ENCODE peak calls at places on chromosomes 2 and 18, in five cellular contexts. One of them, this sample, is unnamed. For H3K36me3, the result is how much of the 10 kb centered on the place peaks cover.

GRCh38 chr2:120344214-120344990 is 1.5 kb upstream of the INHBB start:
- DNase-seq in GM23248: peak
- DNase-seq in stomach: no peak
- DNase-seq in thoracic aorta: no peak
- DNase-seq in hepatocyte: peak
- DNase-seq in this sample: peak

GRCh38 chr2:151947524-151948165 is 119.4 kb upstream of the ARL5A start:
- DNase-seq in GM23248: peak
- DNase-seq in stomach: peak
- DNase-seq in thoracic aorta: peak
- DNase-seq in hepatocyte: no peak
- DNase-seq in this sample: no peak

GRCh38 chr2:61135510-61135909 is 26.5 kb upstream of the C2orf74 start:
- DNase-seq in GM23248: peak
- DNase-seq in stomach: no peak
- DNase-seq in thoracic aorta: no peak
- DNase-seq in hepatocyte: peak
- DNase-seq in this sample: no peak

GRCh38 chr18:62999921-63000320 is 284.6 kb downstream of the PHLPP1 start:
- DNase-seq in GM23248: peak
- DNase-seq in stomach: no peak
- DNase-seq in thoracic aorta: no peak
- DNase-seq in hepatocyte: no peak
- DNase-seq in this sample: no peak

GRCh38 chr2:32061973-32062861 is 1.1 kb upstream of the SPAST start:
- DNase-seq in GM23248: peak
- DNase-seq in stomach: peak
- DNase-seq in thoracic aorta: no peak
- DNase-seq in hepatocyte: peak
- DNase-seq in this sample: no peak

GRCh38 chr2:197207106-197207505 is 103.5 kb downstream of the ANKRD44 start:
- DNase-seq in GM23248: peak
- DNase-seq in stomach: no peak
- DNase-seq in thoracic aorta: no peak
- DNase-seq in hepatocyte: no peak
- DNase-seq in this sample: no peak

GRCh38 chr2:179796213-179797007 is 65.0 kb downstream of the ZNF385B start:
- DNase-seq in GM23248: no peak
- DNase-seq in stomach: no peak
- DNase-seq in thoracic aorta: no peak
- DNase-seq in hepatocyte: no peak
- DNase-seq in this sample: no peak

GRCh38 chr2:195017890-195018289 is 639.1 kb upstream of the SLC39A10 start:
- DNase-seq in GM23248: no peak
- DNase-seq in stomach: no peak
- DNase-seq in thoracic aorta: no peak
- DNase-seq in hepatocyte: no peak
- DNase-seq in this sample: no peak

GRCh38 chr18:40738321-40738880 is 1216.6 kb upstream of the PIK3C3 start:
- DNase-seq in GM23248: no peak
- DNase-seq in stomach: no peak
- DNase-seq in thoracic aorta: no peak
- DNase-seq in hepatocyte: no peak
- DNase-seq in this sample: no peak

GRCh38 chr2:238322001-238322411 is 1.7 kb downstream of the TRAF3IP1 start:
- DNase-seq in GM23248: no peak
- DNase-seq in stomach: peak
- DNase-seq in thoracic aorta: no peak
- DNase-seq in hepatocyte: no peak
- DNase-seq in this sample: no peak

GRCh38 chr18:4510709-4511108 is 55.6 kb upstream of the DLGAP1 start:
- DNase-seq in GM23248: no peak
- DNase-seq in stomach: no peak
- DNase-seq in thoracic aorta: no peak
- DNase-seq in hepatocyte: peak
- DNase-seq in this sample: no peak

GRCh38 chr2:238690673-238690965 is 157.3 kb upstream of the TWIST2 start:
- DNase-seq in GM23248: no peak
- DNase-seq in stomach: no peak
- DNase-seq in thoracic aorta: no peak
- DNase-seq in hepatocyte: no peak
- DNase-seq in this sample: no peak

GRCh38 chr18:78900938-78901909 is 78.4 kb upstream of the SALL3 start:
- DNase-seq in GM23248: no peak
- DNase-seq in stomach: no peak
- DNase-seq in thoracic aorta: no peak
- DNase-seq in hepatocyte: no peak
- DNase-seq in this sample: no peak

GRCh38 chr2:168700615-168701245 is 101.7 kb upstream of the NOSTRIN start:
- DNase-seq in GM23248: peak
- DNase-seq in stomach: no peak
- DNase-seq in thoracic aorta: no peak
- DNase-seq in hepatocyte: no peak
- DNase-seq in this sample: no peak

DNA sequence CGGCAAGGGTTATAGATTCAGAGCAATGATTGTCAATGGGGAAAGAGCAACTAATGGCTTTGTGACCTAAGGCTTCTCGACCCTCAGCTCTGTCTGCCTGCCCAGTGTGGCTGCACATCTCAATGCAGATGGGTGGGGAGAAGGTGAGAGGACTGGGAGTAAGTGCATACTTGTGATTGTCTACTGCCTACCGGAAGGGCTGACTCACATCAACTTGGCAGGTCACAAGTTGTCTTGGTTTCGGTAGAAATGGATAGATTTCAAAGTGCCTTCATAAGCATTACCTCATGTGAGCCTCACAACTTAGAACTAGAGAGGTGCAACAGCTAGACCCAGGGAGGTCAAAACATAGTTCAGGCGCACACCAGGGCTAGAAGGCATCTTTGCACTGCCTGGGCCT is 29.4 kb downstream of the STAT1 start:
- DNase-seq in GM23248: peak
- DNase-seq in stomach: no peak
- DNase-seq in thoracic aorta: no peak
- DNase-seq in hepatocyte: no peak
- DNase-seq in this sample: no peak
- H3K36me3 ChIP-seq in GM23248: half or more
- H3K36me3 ChIP-seq in stomach: half or more
- H3K36me3 ChIP-seq in thoracic aorta: half or more
- H3K36me3 ChIP-seq in hepatocyte: under half
- H3K36me3 ChIP-seq in this sample: under half

GRCh38 chr18:32773187-32773712 is 427 bp upstream of the KLHL14 start:
- DNase-seq in GM23248: no peak
- DNase-seq in stomach: no peak
- DNase-seq in thoracic aorta: no peak
- DNase-seq in hepatocyte: no peak
- DNase-seq in this sample: no peak

GRCh38 chr18:32772580-32773186 is at the start of gene KLHL14:
- DNase-seq in GM23248: no peak
- DNase-seq in stomach: no peak
- DNase-seq in thoracic aorta: no peak
- DNase-seq in hepatocyte: no peak
- DNase-seq in this sample: no peak

GRCh38 chr18:32770651-32771168 is 2.1 kb downstream of the KLHL14 start:
- DNase-seq in GM23248: no peak
- DNase-seq in stomach: no peak
- DNase-seq in thoracic aorta: no peak
- DNase-seq in hepatocyte: peak
- DNase-seq in this sample: no peak

GRCh38 chr18:32771169-32771751 is 1.6 kb downstream of the KLHL14 start:
- DNase-seq in GM23248: no peak
- DNase-seq in stomach: no peak
- DNase-seq in thoracic aorta: no peak
- DNase-seq in hepatocyte: peak
- DNase-seq in this sample: no peak

DNA sequence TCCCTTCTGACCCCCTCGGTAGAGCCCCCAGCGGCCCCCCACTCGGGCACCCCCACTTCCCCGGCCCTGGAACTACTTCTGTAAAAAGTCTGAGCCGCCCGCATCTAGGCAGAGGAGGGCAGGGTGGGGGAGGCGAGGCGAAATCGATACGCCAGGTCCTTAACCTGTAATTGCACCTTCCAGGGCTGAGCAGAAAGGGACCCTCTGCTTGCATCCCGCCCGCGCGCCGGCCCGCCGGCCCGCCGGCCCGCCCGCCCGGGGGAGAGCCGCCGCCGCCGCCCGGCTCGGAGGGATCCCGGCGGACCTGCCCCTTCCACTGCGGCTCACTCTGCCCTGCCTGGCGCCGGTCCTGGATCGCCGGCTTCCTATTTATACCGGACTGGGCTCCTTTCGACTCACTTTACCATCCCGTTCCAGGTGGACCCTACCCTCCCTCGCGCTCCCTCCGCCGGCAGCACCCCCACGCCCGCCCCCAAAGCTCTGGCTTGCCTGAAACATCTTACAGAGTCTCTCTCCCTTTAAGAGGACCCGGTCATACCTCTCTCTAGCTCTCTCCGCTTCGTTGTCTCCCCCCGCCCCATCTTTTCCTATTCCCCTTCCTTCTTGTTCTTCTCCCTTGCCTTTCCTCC is 838 bp downstream of the KLHL14 start:
- DNase-seq in GM23248: peak
- DNase-seq in stomach: no peak
- DNase-seq in thoracic aorta: no peak
- DNase-seq in hepatocyte: peak
- DNase-seq in this sample: no peak
- H3K27ac ChIP-seq in GM23248: no peak
- H3K27ac ChIP-seq in stomach: no peak
- H3K27ac ChIP-seq in thoracic aorta: no peak
- H3K27ac ChIP-seq in hepatocyte: no peak
- H3K27ac ChIP-seq in this sample: no peak

GRCh38 chr2:248724-249123 is 15.1 kb downstream of the SH3YL1 start:
- DNase-seq in GM23248: no peak
- DNase-seq in stomach: no peak
- DNase-seq in thoracic aorta: no peak
- DNase-seq in hepatocyte: no peak
- DNase-seq in this sample: no peak

GRCh38 chr2:246489-247145 is 17.2 kb downstream of the SH3YL1 start:
- DNase-seq in GM23248: peak
- DNase-seq in stomach: no peak
- DNase-seq in thoracic aorta: no peak
- DNase-seq in hepatocyte: peak
- DNase-seq in this sample: no peak

GRCh38 chr2:238471-239268 is 25.2 kb downstream of the SH3YL1 start:
- DNase-seq in GM23248: no peak
- DNase-seq in stomach: no peak
- DNase-seq in thoracic aorta: no peak
- DNase-seq in hepatocyte: no peak
- DNase-seq in this sample: no peak

GRCh38 chr2:249538-250042 is 14.2 kb downstream of the SH3YL1 start:
- DNase-seq in GM23248: no peak
- DNase-seq in stomach: no peak
- DNase-seq in thoracic aorta: no peak
- DNase-seq in hepatocyte: no peak
- DNase-seq in this sample: no peak

GRCh38 chr2:244547-244946 is 19.3 kb downstream of the SH3YL1 start:
- DNase-seq in GM23248: no peak
- DNase-seq in stomach: no peak
- DNase-seq in thoracic aorta: no peak
- DNase-seq in hepatocyte: no peak
- DNase-seq in this sample: no peak
- H3K36me3 ChIP-seq in GM23248: under half
- H3K36me3 ChIP-seq in stomach: half or more
- H3K36me3 ChIP-seq in thoracic aorta: under half
- H3K36me3 ChIP-seq in hepatocyte: under half
- H3K36me3 ChIP-seq in this sample: under half

DNA sequence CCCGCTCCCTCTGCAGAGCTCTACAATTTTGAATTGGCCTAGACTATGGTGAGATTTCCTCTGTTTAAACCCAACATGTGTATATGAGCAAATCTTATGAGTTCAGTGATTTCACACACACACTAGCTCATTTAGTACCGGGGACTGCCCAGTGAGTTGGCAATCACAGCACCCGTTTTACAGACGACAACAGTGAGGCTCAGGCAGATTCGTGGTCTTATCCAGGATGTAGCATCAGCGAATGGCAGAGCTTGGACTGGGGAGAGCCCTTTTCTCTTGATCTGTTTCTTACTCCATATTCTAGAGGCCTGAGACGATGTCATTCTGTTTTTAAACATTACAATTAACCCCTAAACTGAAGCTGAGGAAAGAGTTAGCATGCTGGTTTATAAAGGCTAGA is 419.9 kb downstream of the NBAS start:
- DNase-seq in GM23248: no peak
- DNase-seq in stomach: no peak
- DNase-seq in thoracic aorta: no peak
- DNase-seq in hepatocyte: no peak
- DNase-seq in this sample: no peak
- H3K27ac ChIP-seq in GM23248: no peak
- H3K27ac ChIP-seq in stomach: no peak
- H3K27ac ChIP-seq in thoracic aorta: no peak
- H3K27ac ChIP-seq in hepatocyte: no peak
- H3K27ac ChIP-seq in this sample: no peak

DNA sequence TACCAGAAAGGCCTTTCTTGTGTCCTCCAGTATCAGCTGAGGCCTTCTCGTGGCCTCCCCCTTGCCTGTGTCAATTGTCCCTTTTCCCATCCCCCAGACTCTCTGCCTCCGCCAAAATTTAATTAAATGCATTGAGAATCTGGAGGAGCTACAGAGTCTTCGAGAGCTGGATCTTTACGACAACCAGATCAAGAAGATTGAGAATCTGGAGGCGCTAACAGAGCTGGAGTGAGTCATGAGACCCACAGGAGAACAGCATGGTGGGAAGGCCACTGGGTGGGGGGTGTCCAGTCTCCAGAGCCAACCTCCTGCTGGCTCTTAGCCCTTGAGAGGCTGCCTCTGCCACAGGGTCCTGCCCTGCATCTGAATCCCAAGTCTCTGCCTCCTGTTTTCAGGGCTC is 8.8 kb downstream of the PPP1R7 start:
- DNase-seq in GM23248: no peak
- DNase-seq in stomach: no peak
- DNase-seq in thoracic aorta: no peak
- DNase-seq in hepatocyte: no peak
- DNase-seq in this sample: no peak
- H3K36me3 ChIP-seq in GM23248: under half
- H3K36me3 ChIP-seq in stomach: half or more
- H3K36me3 ChIP-seq in thoracic aorta: under half
- H3K36me3 ChIP-seq in hepatocyte: under half
- H3K36me3 ChIP-seq in this sample: under half

DNA sequence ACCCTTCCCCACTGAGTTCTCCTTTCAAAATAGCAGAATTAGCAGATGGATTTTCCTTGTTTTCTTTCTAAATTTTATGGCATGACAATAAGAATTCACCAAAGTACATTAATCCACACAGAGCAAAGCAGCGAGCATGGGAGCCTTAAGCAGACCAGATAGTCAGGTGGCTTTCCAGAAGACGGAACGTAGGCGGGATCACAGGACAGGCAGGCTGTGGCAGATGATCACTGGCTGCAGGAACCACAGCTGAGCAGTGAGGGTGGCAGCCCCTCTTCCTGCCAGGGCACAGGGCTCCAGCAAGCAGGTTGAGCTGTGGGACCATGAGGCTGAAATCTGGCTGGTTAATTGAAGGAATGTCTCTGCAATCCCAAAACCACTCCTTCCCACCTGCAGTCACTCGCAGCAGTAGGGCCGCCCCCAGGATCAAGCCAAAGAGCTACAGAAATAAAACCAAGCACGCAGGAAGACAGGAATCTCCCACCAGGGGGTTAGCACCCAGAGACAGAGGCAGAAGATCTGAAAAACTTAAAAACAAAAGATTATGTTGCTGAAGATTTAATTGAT is 259.9 kb downstream of the EIPR1 start:
- DNase-seq in GM23248: no peak
- DNase-seq in stomach: no peak
- DNase-seq in thoracic aorta: no peak
- DNase-seq in hepatocyte: no peak
- DNase-seq in this sample: no peak
- H3K27ac ChIP-seq in GM23248: no peak
- H3K27ac ChIP-seq in stomach: no peak
- H3K27ac ChIP-seq in thoracic aorta: no peak
- H3K27ac ChIP-seq in hepatocyte: no peak
- H3K27ac ChIP-seq in this sample: no peak